ENCODE peak calls at places on chromosomes 16 and 17, in five cellular contexts. L, K, E, J and O are unnamed samples.

GRCh38 chr17:37299257-37299985 is 76.4 kb upstream of the C17orf78 start:
- DNase-seq in L (no peak), K (no peak), E (no peak), J (no peak), O (no peak)

GRCh38 chr17:77666881-77667395 is 291.6 kb upstream of the TNRC6C start:
- DNase-seq in L (no peak), K (no peak), E (no peak), J (no peak), O (no peak)

GRCh38 chr17:978110-979093 is 1.2 kb downstream of the NXN start:
- DNase-seq in L (no peak), K (no peak), E (no peak), J (no peak), O (peak)

GRCh38 chr16:53922067-53922804 is 218.3 kb downstream of the FTO start:
- DNase-seq in L (no peak), K (no peak), E (no peak), J (no peak), O (no peak)

GRCh38 chr17:73359987-73360410 is 48.2 kb upstream of the CDC42EP4 start:
- DNase-seq in L (no peak), K (peak), E (no peak), J (no peak), O (no peak)

GRCh38 chr17:78472035-78472905 is 93.8 kb downstream of the PGS1 start:
- DNase-seq in L (no peak), K (no peak), E (no peak), J (no peak), O (no peak)

GRCh38 chr16:88940196-88941050 is 36.6 kb downstream of the CBFA2T3 start:
- DNase-seq in L (no peak), K (no peak), E (no peak), J (no peak), O (no peak)

GRCh38 chr16:66483689-66484452 is 56.8 kb downstream of the BEAN1 start:
- DNase-seq in L (peak), K (peak), E (peak), J (no peak), O (peak)

GRCh38 chr16:15782573-15783365 is 74.1 kb downstream of the MYH11 start:
- DNase-seq in L (no peak), K (no peak), E (no peak), J (no peak), O (no peak)

GRCh38 chr16:22946433-22946832 is 132.5 kb downstream of the HS3ST2 start:
- DNase-seq in L (no peak), K (no peak), E (no peak), J (no peak), O (no peak)

GRCh38 chr17:78563189-78564145 is 13.7 kb downstream of the DNAH17 start:
- DNase-seq in L (no peak), K (no peak), E (no peak), J (no peak), O (no peak)

GRCh38 chr17:43702636-43703035 is 40.9 kb upstream of the MEOX1 start:
- DNase-seq in L (no peak), K (no peak), E (no peak), J (no peak), O (no peak)

GRCh38 chr16:19884611-19885455 is at the start of gene GPRC5B:
- DNase-seq in L (no peak), K (peak), E (peak), J (no peak), O (peak)

GRCh38 chr17:4490637-4491061 is 8.0 kb upstream of the SPNS2 start:
- DNase-seq in L (no peak), K (no peak), E (no peak), J (no peak), O (no peak)

GRCh38 chr17:77372444-77373297 is 231.9 kb downstream of the SEC14L1 start:
- DNase-seq in L (peak), K (peak), E (no peak), J (no peak), O (peak)

GRCh38 chr17:79011451-79012147 is 2.0 kb upstream of the CANT1 start:
- DNase-seq in L (no peak), K (no peak), E (no peak), J (no peak), O (no peak)

GRCh38 chr16:23502466-23502865 is 7.8 kb downstream of the GGA2 start:
- DNase-seq in L (no peak), K (no peak), E (no peak), J (no peak), O (no peak)

GRCh38 chr16:73418746-73419145 is 370.8 kb upstream of the ZFHX3 start:
- DNase-seq in L (no peak), K (no peak), E (no peak), J (no peak), O (no peak)

GRCh38 chr17:48647964-48648245 is 21.7 kb upstream of the HOXB9 start:
- DNase-seq in L (no peak), K (no peak), E (no peak), J (no peak), O (no peak)

GRCh38 chr17:6110592-6110991 is 40.4 kb downstream of the WSCD1 start:
- DNase-seq in L (peak), K (no peak), E (peak), J (no peak), O (no peak)

GRCh38 chr16:13558752-13559151 is 361.2 kb upstream of the ERCC4 start:
- DNase-seq in L (no peak), K (no peak), E (no peak), J (no peak), O (no peak)

GRCh38 chr17:32912218-32912897 is 15.6 kb upstream of the TMEM98 start:
- DNase-seq in L (no peak), K (peak), E (no peak), J (no peak), O (no peak)

GRCh38 chr17:39099686-39100293 is 51.6 kb downstream of the PLXDC1 start:
- DNase-seq in L (no peak), K (no peak), E (no peak), J (no peak), O (peak)

GRCh38 chr17:6683081-6683684 is 30.0 kb downstream of the SLC13A5 start:
- DNase-seq in L (no peak), K (no peak), E (no peak), J (no peak), O (no peak)

GRCh38 chr16:21646721-21647561 is 5.5 kb downstream of the IGSF6 start:
- DNase-seq in L (no peak), K (no peak), E (no peak), J (no peak), O (no peak)

GRCh38 chr16:87957296-87958069 is 6.2 kb downstream of the BANP start:
- DNase-seq in L (no peak), K (no peak), E (no peak), J (no peak), O (no peak)

GRCh38 chr17:10623786-10624338 is 33.2 kb downstream of the MYH3 start:
- DNase-seq in L (no peak), K (no peak), E (no peak), J (no peak), O (no peak)

GRCh38 chr16:27787661-27788060 is 237.7 kb downstream of the KATNIP start:
- DNase-seq in L (no peak), K (no peak), E (no peak), J (no peak), O (no peak)

GRCh38 chr17:63848834-63849689 is 6.6 kb upstream of the SMARCD2 start:
- DNase-seq in L (peak), K (peak), E (peak), J (no peak), O (peak)

GRCh38 chr16:87628940-87629339 is 26.6 kb downstream of the JPH3 start:
- DNase-seq in L (no peak), K (no peak), E (no peak), J (no peak), O (no peak)

GRCh38 chr16:86777098-86777946 is 199.0 kb downstream of the FOXL1 start:
- DNase-seq in L (no peak), K (no peak), E (no peak), J (no peak), O (no peak)

GRCh38 chr16:81457326-81458133 is 12.9 kb downstream of the CMIP start:
- DNase-seq in L (no peak), K (no peak), E (no peak), J (no peak), O (no peak)

GRCh38 chr16:11349599-11350276 is 4.5 kb downstream of the RMI2 start:
- DNase-seq in L (peak), K (peak), E (no peak), J (no peak), O (no peak)

GRCh38 chr16:89189358-89190025 is 10.8 kb downstream of the SLC22A31 start:
- DNase-seq in L (no peak), K (peak), E (no peak), J (no peak), O (peak)

GRCh38 chr17:76276069-76276431 is 10.9 kb downstream of the UBALD2 start:
- DNase-seq in L (no peak), K (no peak), E (no peak), J (no peak), O (no peak)

GRCh38 chr16:71933913-71934696 is 38.8 kb downstream of the IST1 start:
- DNase-seq in L (no peak), K (no peak), E (no peak), J (no peak), O (no peak)

GRCh38 chr17:15446036-15446435 is 21.4 kb downstream of the CDRT4 start:
- DNase-seq in L (no peak), K (no peak), E (no peak), J (no peak), O (no peak)
- TF ChIP-seq CTCF in L (no peak), K (no peak), E (no peak), J (no peak), O (no peak)

GRCh38 chr16:50263940-50264929 is 2.1 kb upstream of the ADCY7 start:
- DNase-seq in L (no peak), K (no peak), E (no peak), J (no peak), O (no peak)

GRCh38 chr16:50266337-50267091 is at the start of gene ADCY7:
- DNase-seq in L (no peak), K (peak), E (no peak), J (peak), O (peak)

GRCh38 chr16:50265716-50266336 is 525 bp upstream of the ADCY7 start:
- DNase-seq in L (no peak), K (no peak), E (no peak), J (no peak), O (no peak)

GRCh38 chr16:50267151-50267631 is 840 bp downstream of the ADCY7 start:
- DNase-seq in L (no peak), K (peak), E (no peak), J (no peak), O (no peak)

GRCh38 chr16:50265260-50265659 is 1.1 kb upstream of the ADCY7 start:
- DNase-seq in L (no peak), K (no peak), E (no peak), J (no peak), O (no peak)
- TF ChIP-seq CTCF in L (no peak), K (no peak), E (no peak), J (no peak), O (no peak)

GRCh38 chr16:68492501-68493411 is 44.4 kb upstream of the SMPD3 start:
- DNase-seq in L (no peak), K (no peak), E (no peak), J (no peak), O (no peak)

GRCh38 chr16:68490358-68490757 is 42.0 kb upstream of the SMPD3 start:
- DNase-seq in L (no peak), K (no peak), E (no peak), J (no peak), O (no peak)

GRCh38 chr16:68492151-68492500 is 43.8 kb upstream of the SMPD3 start:
- DNase-seq in L (no peak), K (no peak), E (no peak), J (no peak), O (no peak)

GRCh38 chr16:68491576-68491950 is 43.3 kb upstream of the SMPD3 start:
- DNase-seq in L (no peak), K (no peak), E (no peak), J (no peak), O (no peak)

DNA sequence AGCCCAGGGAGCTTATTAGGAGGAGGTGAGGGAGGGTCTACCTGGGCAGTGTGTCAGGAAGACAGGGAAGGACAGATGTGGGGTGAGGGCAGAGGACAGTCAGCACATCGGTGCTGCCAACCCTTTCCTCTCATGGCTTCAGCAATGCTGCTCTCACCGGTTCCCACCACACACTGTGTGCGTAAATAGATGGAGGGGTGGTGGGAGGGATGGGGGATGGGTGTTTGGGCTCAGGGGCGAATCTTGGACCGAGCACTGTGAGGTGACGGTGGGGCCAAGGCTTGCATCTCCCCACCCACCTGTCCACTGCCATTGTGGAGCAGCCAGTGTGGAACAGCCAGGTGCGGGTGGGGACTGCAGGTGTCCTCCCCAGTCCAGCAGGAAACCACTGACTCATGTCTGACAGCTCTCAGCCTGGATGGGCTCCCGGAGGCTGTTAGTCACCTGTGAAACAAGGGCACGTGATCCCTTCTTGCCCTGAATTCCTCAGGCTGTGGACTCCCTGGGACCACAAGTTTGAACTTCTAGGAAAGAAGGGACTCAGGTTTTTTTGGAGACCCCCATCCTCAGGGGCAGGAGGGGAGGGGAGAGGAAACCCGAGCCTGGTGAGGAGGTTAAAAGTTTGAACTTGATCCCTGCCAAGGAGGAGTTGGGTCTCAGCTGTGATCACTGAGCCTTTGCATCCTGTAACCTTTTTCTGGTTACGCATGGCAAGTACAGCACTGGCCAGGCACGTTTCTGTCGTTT is 42.7 kb upstream of the SMPD3 start:
- DNase-seq in L (no peak), K (no peak), E (no peak), J (no peak), O (no peak)
- TF ChIP-seq CTCF in L (no peak), K (no peak), E (no peak), J (no peak), O (no peak)

GRCh38 chr17:20086416-20087074 is 77.4 kb downstream of the SPECC1 start:
- DNase-seq in L (no peak), K (no peak), E (no peak), J (no peak), O (no peak)
- TF ChIP-seq CTCF in L (no peak), K (no peak), E (no peak), J (no peak), O (no peak)

DNA sequence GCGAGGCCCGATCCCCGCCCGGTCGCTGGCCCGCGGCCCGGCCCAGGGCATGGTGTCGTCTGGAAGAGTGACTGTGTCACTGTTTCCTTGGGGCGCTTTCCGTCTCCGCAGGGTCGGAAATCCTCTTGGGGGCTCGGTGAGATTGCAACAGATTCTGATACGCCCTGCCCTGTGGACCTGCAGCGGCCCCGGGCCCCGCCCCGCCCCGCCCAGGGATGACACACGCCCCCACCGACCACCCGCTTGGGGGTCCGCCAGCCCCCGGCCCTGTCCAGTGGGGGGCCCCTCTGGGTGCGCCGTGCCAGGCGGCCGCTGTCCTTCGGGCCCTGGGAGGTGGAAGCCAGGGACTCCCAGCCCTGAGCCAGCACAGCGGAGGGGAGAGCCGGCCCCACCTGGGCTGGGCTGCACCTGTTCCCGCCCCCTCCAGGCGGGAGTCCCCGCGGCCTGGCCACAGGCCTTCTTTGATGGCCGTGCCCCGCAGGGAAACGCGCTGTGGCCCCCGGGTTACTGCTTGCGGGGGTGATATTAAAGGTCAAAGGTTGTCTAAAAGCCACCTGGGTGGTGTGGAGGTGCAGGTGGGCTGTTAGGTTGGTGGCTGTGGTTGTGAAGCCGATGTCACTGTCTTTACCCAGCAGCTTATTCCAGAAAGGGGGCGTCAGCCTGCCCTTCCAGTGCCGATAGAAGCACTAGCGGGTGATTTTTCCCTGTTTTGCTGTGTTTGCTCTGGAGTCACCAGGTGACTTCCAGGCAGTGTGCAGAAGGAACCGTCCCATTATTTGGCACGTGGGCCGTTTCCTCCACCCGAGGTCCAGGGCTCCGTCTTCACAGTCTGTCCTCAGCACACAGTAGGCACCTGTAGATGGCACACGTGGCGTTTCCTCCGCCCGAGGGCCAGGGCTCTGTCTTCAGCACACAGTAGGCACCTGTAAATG is 752 bp downstream of the TBC1D24 start:
- DNase-seq in L (no peak), K (no peak), E (no peak), J (no peak), O (no peak)
- TF ChIP-seq CTCF in L (no peak), K (no peak), E (no peak), J (no peak), O (no peak)

GRCh38 chr17:18038861-18039534 is at the start of the genes ATPAF2 and GID4:
- DNase-seq in L (peak), K (peak), E (peak), J (peak), O (peak)
- TF ChIP-seq CTCF in L (no peak), K (no peak), E (no peak), J (peak), O (no peak)

DNA sequence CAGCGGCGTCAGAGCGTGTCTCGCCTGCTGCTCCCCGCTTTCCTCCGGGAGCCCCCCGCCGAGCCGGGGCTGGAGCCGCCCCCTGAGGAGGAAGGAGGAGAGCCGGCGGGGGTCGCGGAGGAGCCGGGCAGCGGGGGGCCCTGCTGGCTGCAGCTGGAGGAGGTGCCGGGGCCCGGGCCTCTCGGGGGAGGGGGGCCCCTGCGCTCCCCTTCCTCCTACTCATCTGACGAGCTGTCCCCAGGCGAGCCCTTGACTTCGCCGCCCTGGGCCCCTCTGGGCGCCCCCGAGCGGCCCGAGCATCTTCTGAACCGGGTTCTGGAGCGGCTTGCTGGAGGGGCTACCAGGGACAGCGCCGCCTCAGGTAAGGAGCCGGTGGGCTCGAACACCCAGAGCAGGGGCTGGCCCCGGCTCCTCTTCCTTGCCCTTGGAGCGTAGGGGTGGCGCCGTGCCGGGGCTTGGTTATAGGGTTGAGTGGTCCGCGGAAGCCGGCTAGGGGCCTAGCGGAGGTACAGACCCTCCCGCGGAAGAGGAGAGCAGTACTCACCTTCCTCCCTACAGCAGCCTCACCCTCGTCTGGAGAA is 841 bp downstream of the RAPGEFL1 start:
- DNase-seq in L (no peak), K (no peak), E (no peak), J (no peak), O (peak)
- TF ChIP-seq CTCF in L (no peak), K (no peak), E (no peak), J (no peak), O (no peak)

GRCh38 chr16:28873543-28874201 is 4.6 kb upstream of the ATP2A1 start:
- DNase-seq in L (no peak), K (no peak), E (no peak), J (no peak), O (no peak)
- TF ChIP-seq CTCF in L (no peak), K (peak), E (peak), J (peak), O (peak)